ENCODE peak calls at places on chromosomes 2 and 18, in ten cellular contexts. O is stomach, J is transverse colon, G is body of pancreas, N is HepG2, I is breast epithelium, T is sigmoid colon, M is K562, Y is IMR-90, W is right lobe of liver. D is an unnamed sample.

GRCh38 chr2:10831387-10831985 is 18.9 kb upstream of the PDIA6 start:
- DNase-seq in O (no peak), J (no peak), G (no peak), N (no peak), I (no peak), T (no peak), M (no peak), Y (no peak), W (no peak), D (no peak)

GRCh38 chr2:152200562-152201465 is 25.3 kb upstream of the STAM2 start:
- DNase-seq in O (peak), J (peak), G (peak), N (peak), I (no peak), T (peak), M (peak), Y (peak), W (peak), D (peak)

GRCh38 chr2:149928026-149928425 is 340.5 kb upstream of the MMADHC start:
- DNase-seq in O (no peak), J (no peak), G (no peak), N (no peak), I (no peak), T (no peak), M (no peak), Y (no peak), W (no peak), D (no peak)

GRCh38 chr2:112168422-112169124 is 30.4 kb downstream of the FBLN7 start:
- DNase-seq in O (no peak), J (no peak), G (no peak), N (peak), I (no peak), T (no peak), M (no peak), Y (no peak), W (no peak), D (no peak)

GRCh38 chr2:176093145-176093888 is 796 bp downstream of the HOXD13 start:
- DNase-seq in O (peak), J (no peak), G (no peak), N (no peak), I (no peak), T (no peak), M (no peak), Y (no peak), W (no peak), D (peak)

GRCh38 chr2:234971494-234971893 is 19.7 kb downstream of the SH3BP4 start:
- DNase-seq in O (no peak), J (no peak), G (no peak), N (no peak), I (no peak), T (no peak), M (no peak), Y (no peak), W (no peak), D (no peak)

GRCh38 chr2:191818725-191819333 is 28.1 kb downstream of the CAVIN2 start:
- DNase-seq in O (no peak), J (no peak), G (no peak), N (no peak), I (no peak), T (no peak), M (no peak), Y (no peak), W (no peak), D (no peak)

GRCh38 chr2:159497256-159497655 is 119.1 kb downstream of the BAZ2B start:
- DNase-seq in O (no peak), J (no peak), G (peak), N (peak), I (no peak), T (no peak), M (peak), Y (peak), W (no peak), D (no peak)

GRCh38 chr18:51390695-51391094 is 193.2 kb upstream of the MEX3C start:
- DNase-seq in O (no peak), J (no peak), G (no peak), N (no peak), I (no peak), T (no peak), M (no peak), Y (no peak), W (no peak), D (no peak)

GRCh38 chr18:12393998-12394397 is 13.7 kb upstream of the PRELID3A start:
- DNase-seq in O (no peak), J (peak), G (no peak), N (peak), I (no peak), T (no peak), M (no peak), Y (no peak), W (no peak), D (no peak)

GRCh38 chr2:102100371-102101096 is 42.0 kb upstream of the IL1R1 start:
- DNase-seq in O (no peak), J (no peak), G (no peak), N (peak), I (no peak), T (no peak), M (no peak), Y (peak), W (no peak), D (no peak)

GRCh38 chr2:84970266-84970955 is 550 bp upstream of the KCMF1 start:
- DNase-seq in O (peak), J (peak), G (peak), N (no peak), I (peak), T (peak), M (peak), Y (peak), W (peak), D (peak)

GRCh38 chr2:177692828-177693269 is 300.3 kb downstream of the AGPS start:
- DNase-seq in O (no peak), J (no peak), G (no peak), N (no peak), I (no peak), T (no peak), M (peak), Y (no peak), W (no peak), D (no peak)

GRCh38 chr2:33069894-33070651 is 123.3 kb downstream of the LTBP1 start:
- DNase-seq in O (peak), J (no peak), G (peak), N (peak), I (no peak), T (peak), M (peak), Y (peak), W (peak), D (peak)

GRCh38 chr2:180442860-180443644 is 436.0 kb upstream of the CWC22 start:
- DNase-seq in O (no peak), J (no peak), G (no peak), N (no peak), I (no peak), T (no peak), M (no peak), Y (no peak), W (no peak), D (no peak)

GRCh38 chr2:112626604-112627059 is 19.1 kb upstream of the SLC20A1 start:
- DNase-seq in O (peak), J (peak), G (peak), N (peak), I (no peak), T (peak), M (peak), Y (peak), W (peak), D (peak)

GRCh38 chr18:814300-815084 is 2.5 kb upstream of the YES1 start:
- DNase-seq in O (no peak), J (no peak), G (no peak), N (no peak), I (no peak), T (no peak), M (peak), Y (no peak), W (no peak), D (no peak)

GRCh38 chr18:12420831-12421421 is 13.2 kb downstream of the PRELID3A start:
- DNase-seq in O (no peak), J (no peak), G (no peak), N (peak), I (no peak), T (no peak), M (no peak), Y (no peak), W (no peak), D (no peak)

GRCh38 chr18:12028674-12029073 is 47.4 kb downstream of the IMPA2 start:
- DNase-seq in O (no peak), J (no peak), G (no peak), N (no peak), I (no peak), T (peak), M (no peak), Y (no peak), W (no peak), D (no peak)

GRCh38 chr2:170354409-170354808 is 176.5 kb downstream of the MYO3B start:
- DNase-seq in O (no peak), J (no peak), G (no peak), N (no peak), I (no peak), T (no peak), M (no peak), Y (no peak), W (no peak), D (no peak)

GRCh38 chr2:46985512-46985911 is 69.9 kb upstream of the MCFD2 start:
- DNase-seq in O (no peak), J (no peak), G (no peak), N (no peak), I (no peak), T (no peak), M (no peak), Y (peak), W (no peak), D (no peak)
- TF ChIP-seq POLR2A in O (no peak), J (no peak), G (no peak), N (no peak), I (no peak), T (no peak), M (no peak), Y (no peak), W (no peak), D (no peak)

GRCh38 chr2:98346259-98347236 is at the start of gene CNGA3:
- DNase-seq in O (no peak), J (peak), G (no peak), N (no peak), I (no peak), T (no peak), M (peak), Y (peak), W (no peak), D (no peak)
- H3K4me3 ChIP-seq in O (peak), J (peak), G (no peak), N (no peak), I (no peak), T (peak), M (no peak), Y (no peak), W (no peak), D (no peak)

GRCh38 chr2:196594158-196594557 is 45.4 kb upstream of the CCDC150 start:
- DNase-seq in O (no peak), J (no peak), G (no peak), N (no peak), I (no peak), T (no peak), M (no peak), Y (no peak), W (no peak), D (no peak)

GRCh38 chr2:196592331-196592911 is 47.1 kb upstream of the CCDC150 start:
- DNase-seq in O (no peak), J (no peak), G (peak), N (no peak), I (peak), T (no peak), M (no peak), Y (peak), W (peak), D (peak)

GRCh38 chr2:196591004-196591403 is 48.5 kb upstream of the CCDC150 start:
- DNase-seq in O (no peak), J (no peak), G (no peak), N (no peak), I (no peak), T (no peak), M (no peak), Y (no peak), W (no peak), D (no peak)

GRCh38 chr2:196591621-196592022 is 47.9 kb upstream of the CCDC150 start:
- DNase-seq in O (no peak), J (no peak), G (no peak), N (no peak), I (no peak), T (no peak), M (no peak), Y (no peak), W (no peak), D (no peak)

GRCh38 chr2:196592912-196593881 is 46.3 kb upstream of the CCDC150 start:
- DNase-seq in O (no peak), J (no peak), G (peak), N (no peak), I (no peak), T (no peak), M (peak), Y (peak), W (peak), D (no peak)
- TF ChIP-seq POLR2A in O (no peak), J (no peak), G (no peak), N (no peak), I (no peak), T (no peak), M (no peak), Y (peak), W (no peak), D (no peak)

DNA sequence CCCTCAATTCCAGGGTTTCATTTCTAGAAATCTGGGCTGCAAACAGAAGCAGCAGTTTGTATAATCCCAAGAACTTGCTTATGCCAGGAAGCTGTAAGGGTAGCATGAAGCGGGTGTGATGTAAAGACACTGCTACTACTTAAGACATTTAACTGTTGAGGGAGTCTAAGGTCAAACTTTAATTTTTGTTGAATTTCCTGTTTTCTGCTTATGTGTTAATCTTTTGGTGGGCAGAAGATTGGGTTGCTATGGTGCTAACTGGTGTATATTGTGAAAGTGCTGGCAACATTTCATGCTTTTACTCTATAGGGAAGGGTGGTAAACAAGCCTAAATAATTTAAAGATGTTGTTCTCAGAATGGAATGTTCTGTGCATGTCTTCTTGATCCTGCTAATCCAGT is 2.7 kb downstream of the NCOA1 start:
- DNase-seq in O (no peak), J (no peak), G (no peak), N (no peak), I (no peak), T (no peak), M (no peak), Y (no peak), W (no peak), D (no peak)
- H3K4me3 ChIP-seq in O (no peak), J (no peak), G (no peak), N (no peak), I (peak), T (no peak), M (peak), Y (no peak), W (no peak), D (peak)

GRCh38 chr2:240441993-240442411 is 6.5 kb downstream of the GPC1 start:
- DNase-seq in O (no peak), J (no peak), G (no peak), N (no peak), I (no peak), T (no peak), M (no peak), Y (no peak), W (no peak), D (no peak)
- TF ChIP-seq POLR2A in O (no peak), J (no peak), G (no peak), N (no peak), I (no peak), T (no peak), M (no peak), Y (no peak), W (no peak), D (no peak)

GRCh38 chr2:236164201-236164982 is 3.8 kb downstream of the GBX2 start:
- DNase-seq in O (no peak), J (no peak), G (no peak), N (no peak), I (no peak), T (peak), M (no peak), Y (no peak), W (no peak), D (no peak)

GRCh38 chr2:236166157-236166780 is 1.9 kb downstream of the GBX2 start:
- DNase-seq in O (no peak), J (no peak), G (no peak), N (no peak), I (no peak), T (no peak), M (no peak), Y (no peak), W (no peak), D (no peak)

GRCh38 chr2:236164983-236165301 is 3.2 kb downstream of the GBX2 start:
- DNase-seq in O (no peak), J (no peak), G (no peak), N (no peak), I (no peak), T (peak), M (no peak), Y (no peak), W (no peak), D (no peak)

GRCh38 chr2:236166781-236167296 is 1.3 kb downstream of the GBX2 start:
- DNase-seq in O (no peak), J (no peak), G (no peak), N (no peak), I (no peak), T (no peak), M (peak), Y (no peak), W (no peak), D (no peak)

DNA sequence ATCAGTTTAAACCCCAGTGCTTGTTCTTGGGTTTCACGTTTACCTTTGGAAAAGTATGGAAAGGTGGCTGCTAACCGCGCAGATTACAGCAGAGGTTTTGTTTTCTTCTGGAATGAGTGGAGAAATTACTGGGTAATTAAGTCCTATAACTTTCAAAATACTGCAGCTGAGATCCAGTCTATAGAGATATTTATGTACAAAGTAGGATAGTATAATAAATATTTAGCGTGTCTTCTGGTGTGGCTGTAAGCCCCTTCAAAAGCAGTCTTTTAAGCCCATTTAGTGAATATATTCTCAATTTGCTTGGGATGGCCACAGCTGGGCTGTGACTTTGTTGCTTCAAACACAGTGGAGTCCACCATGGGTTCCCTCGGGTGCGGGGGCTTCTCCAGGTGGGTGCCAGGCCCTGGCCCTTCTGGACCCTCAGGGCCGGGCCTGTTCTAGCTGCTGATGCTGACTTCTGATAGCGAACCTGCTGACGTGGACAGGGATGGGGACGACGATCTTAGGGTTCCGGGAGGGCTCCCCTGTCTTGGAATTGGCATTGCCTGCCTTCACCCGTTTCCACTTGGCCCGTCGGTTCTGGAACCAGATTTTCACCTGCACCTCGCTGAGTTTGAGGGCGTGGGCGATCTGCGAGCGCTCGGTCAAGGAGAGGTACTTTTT is 2.6 kb downstream of the GBX2 start:
- DNase-seq in O (no peak), J (no peak), G (no peak), N (no peak), I (no peak), T (peak), M (no peak), Y (no peak), W (no peak), D (no peak)
- H3K4me3 ChIP-seq in O (peak), J (no peak), G (no peak), N (no peak), I (peak), T (no peak), M (no peak), Y (no peak), W (no peak), D (no peak)

GRCh38 chr2:200852605-200853004 is 11.9 kb downstream of the CLK1 start:
- DNase-seq in O (no peak), J (no peak), G (no peak), N (no peak), I (no peak), T (no peak), M (no peak), Y (no peak), W (no peak), D (no peak)

GRCh38 chr2:200847268-200847667 is 17.2 kb downstream of the CLK1 start:
- DNase-seq in O (no peak), J (no peak), G (no peak), N (no peak), I (no peak), T (no peak), M (no peak), Y (no peak), W (no peak), D (no peak)

GRCh38 chr2:200847939-200848338 is 16.5 kb downstream of the CLK1 start:
- DNase-seq in O (no peak), J (no peak), G (no peak), N (no peak), I (no peak), T (no peak), M (no peak), Y (no peak), W (no peak), D (no peak)

GRCh38 chr2:200850512-200851256 is 13.8 kb downstream of the CLK1 start:
- DNase-seq in O (no peak), J (no peak), G (no peak), N (no peak), I (no peak), T (no peak), M (peak), Y (no peak), W (no peak), D (no peak)

GRCh38 chr2:200851398-200852248 is 12.8 kb downstream of the CLK1 start:
- DNase-seq in O (no peak), J (no peak), G (no peak), N (no peak), I (no peak), T (no peak), M (no peak), Y (no peak), W (no peak), D (no peak)
- TF ChIP-seq POLR2A in O (no peak), J (no peak), G (peak), N (no peak), I (no peak), T (no peak), M (peak), Y (no peak), W (no peak), D (no peak)

DNA sequence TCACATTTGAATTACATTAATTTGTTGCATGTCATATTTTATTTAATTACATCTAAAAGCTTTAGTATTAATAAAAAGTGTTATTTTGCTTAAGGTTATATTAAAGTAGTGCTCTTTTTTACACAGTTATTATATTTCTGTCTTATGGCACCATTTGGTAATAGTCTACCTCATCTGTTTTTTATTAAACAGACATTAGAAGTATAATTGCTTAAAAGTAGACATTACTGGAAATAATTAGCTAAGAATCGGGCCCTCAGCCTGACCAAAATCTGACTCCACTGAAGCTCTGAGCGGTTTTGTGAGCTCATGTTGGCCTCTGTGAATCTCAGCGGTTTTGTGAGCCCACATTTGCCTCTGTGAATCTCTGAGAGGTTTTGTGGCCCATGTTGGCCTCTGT is 102.5 kb upstream of the SNTG2 start:
- DNase-seq in O (no peak), J (no peak), G (no peak), N (no peak), I (no peak), T (no peak), M (no peak), Y (no peak), W (no peak), D (no peak)
- H3K4me3 ChIP-seq in O (no peak), J (no peak), G (no peak), N (no peak), I (no peak), T (no peak), M (no peak), Y (no peak), W (no peak), D (no peak)

GRCh38 chr2:42493885-42494433 is at the start of gene KCNG3:
- DNase-seq in O (peak), J (peak), G (peak), N (peak), I (no peak), T (peak), M (peak), Y (peak), W (peak), D (peak)
- TF ChIP-seq POLR2A in O (no peak), J (peak), G (peak), N (peak), I (no peak), T (no peak), M (no peak), Y (no peak), W (no peak), D (no peak)

D was measured in Peyer's patch.